ENCODE peak calls at places on chromosomes 1 and 21, in six cellular contexts. G, L, A, D, T and W are unnamed samples.
A peak's percentile ranks its signal among the peaks of the same experiment; 100 is the strongest.

GRCh38 chr1:33140153-33141149 is 41.4 kb downstream of the TRIM62 start:
- DNase-seq in G (no peak), L (peak; percentile 36), A (no peak), D (no peak), T (no peak), W (no peak)

GRCh38 chr1:19435181-19435580 is 50.2 kb downstream of the CAPZB start:
- DNase-seq in G (no peak), L (no peak), A (no peak), D (no peak), T (no peak), W (no peak)

GRCh38 chr1:37157634-37158033 is 123.3 kb upstream of the GRIK3 start:
- DNase-seq in G (no peak), L (no peak), A (no peak), D (no peak), T (no peak), W (no peak)

GRCh38 chr1:157249326-157249725 is 111.1 kb upstream of the ETV3 start:
- DNase-seq in G (no peak), L (peak; percentile 79), A (no peak), D (no peak), T (no peak), W (no peak)

GRCh38 chr1:55055084-55055882 is 15.9 kb downstream of the PCSK9 start:
- DNase-seq in G (no peak), L (no peak), A (no peak), D (no peak), T (no peak), W (no peak)

GRCh38 chr21:46055863-46056281 is 42.0 kb upstream of the COL6A2 start:
- DNase-seq in G (peak; percentile 46), L (no peak), A (no peak), D (no peak), T (no peak), W (peak; percentile 4)

GRCh38 chr1:26164036-26164927 is 4.5 kb downstream of the C1orf232 start:
- DNase-seq in G (peak; percentile 55), L (no peak), A (no peak), D (no peak), T (peak; percentile 66), W (peak; percentile 77)

GRCh38 chr1:159339517-159339916 is 37.4 kb downstream of the FCER1A start:
- DNase-seq in G (no peak), L (no peak), A (no peak), D (no peak), T (no peak), W (no peak)

GRCh38 chr1:85581138-85581801 is 709 bp downstream of the CCN1 start:
- DNase-seq in G (peak; percentile 87), L (peak; percentile 77), A (peak; percentile 78), D (peak; percentile 76), T (no peak), W (peak; percentile 52)

GRCh38 chr1:165816801-165817497 is 10.5 kb upstream of the UCK2 start:
- DNase-seq in G (no peak), L (no peak), A (no peak), D (no peak), T (no peak), W (no peak)

GRCh38 chr1:1308756-1309524 is 543 bp downstream of the PUSL1 start:
- DNase-seq in G (no peak), L (peak; percentile 39), A (no peak), D (no peak), T (no peak), W (peak; percentile 62)

GRCh38 chr1:32250893-32251716 is at the start of gene LCK:
- DNase-seq in G (peak; percentile 53), L (no peak), A (no peak), D (no peak), T (peak; percentile 73), W (no peak)

GRCh38 chr1:64861611-64862010 is 104.7 kb downstream of the JAK1 start:
- DNase-seq in G (no peak), L (no peak), A (no peak), D (no peak), T (no peak), W (no peak)

GRCh38 chr1:89519779-89520358 is 4.8 kb upstream of the LRRC8B start:
- DNase-seq in G (no peak), L (peak; percentile 22), A (no peak), D (no peak), T (peak; percentile 41), W (no peak)

GRCh38 chr1:27137544-27138075 is 17.3 kb downstream of the SLC9A1 start:
- DNase-seq in G (peak; percentile 70), L (no peak), A (no peak), D (peak; percentile 68), T (no peak), W (no peak)

GRCh38 chr21:8988696-8989095 is 1532.7 kb upstream of the TPTE start:
- DNase-seq in G (no peak), L (no peak), A (no peak), D (no peak), T (no peak), W (no peak)

GRCh38 chr1:229839800-229840199 is 213.8 kb downstream of the URB2 start:
- DNase-seq in G (no peak), L (no peak), A (no peak), D (no peak), T (no peak), W (no peak)
- TF ChIP-seq CTCF in G (no peak), L (no peak), A (no peak), D (no peak), T (no peak), W (no peak)

GRCh38 chr1:68276448-68276847 is 44.1 kb upstream of the WLS start:
- DNase-seq in G (no peak), L (no peak), A (no peak), D (no peak), T (no peak), W (no peak)
- TF ChIP-seq CTCF in G (no peak), L (no peak), A (no peak), D (no peak), T (no peak), W (no peak)

GRCh38 chr1:180862305-180862704 is 50.4 kb upstream of the KIAA1614 start:
- DNase-seq in G (no peak), L (no peak), A (no peak), D (no peak), T (no peak), W (no peak)

GRCh38 chr1:180857947-180858768 is 54.5 kb upstream of the KIAA1614 start:
- DNase-seq in G (no peak), L (no peak), A (no peak), D (no peak), T (no peak), W (no peak)

GRCh38 chr1:180860535-180860934 is 52.2 kb upstream of the KIAA1614 start:
- DNase-seq in G (no peak), L (no peak), A (no peak), D (no peak), T (no peak), W (no peak)

GRCh38 chr1:180863158-180863775 is 49.4 kb upstream of the KIAA1614 start:
- DNase-seq in G (no peak), L (peak; percentile 32), A (no peak), D (no peak), T (no peak), W (no peak)
- TF ChIP-seq CTCF in G (peak; percentile 70), L (peak; percentile 51), A (peak; percentile 64), D (peak; percentile 66), T (peak; percentile 88), W (peak; percentile 87)

DNA sequence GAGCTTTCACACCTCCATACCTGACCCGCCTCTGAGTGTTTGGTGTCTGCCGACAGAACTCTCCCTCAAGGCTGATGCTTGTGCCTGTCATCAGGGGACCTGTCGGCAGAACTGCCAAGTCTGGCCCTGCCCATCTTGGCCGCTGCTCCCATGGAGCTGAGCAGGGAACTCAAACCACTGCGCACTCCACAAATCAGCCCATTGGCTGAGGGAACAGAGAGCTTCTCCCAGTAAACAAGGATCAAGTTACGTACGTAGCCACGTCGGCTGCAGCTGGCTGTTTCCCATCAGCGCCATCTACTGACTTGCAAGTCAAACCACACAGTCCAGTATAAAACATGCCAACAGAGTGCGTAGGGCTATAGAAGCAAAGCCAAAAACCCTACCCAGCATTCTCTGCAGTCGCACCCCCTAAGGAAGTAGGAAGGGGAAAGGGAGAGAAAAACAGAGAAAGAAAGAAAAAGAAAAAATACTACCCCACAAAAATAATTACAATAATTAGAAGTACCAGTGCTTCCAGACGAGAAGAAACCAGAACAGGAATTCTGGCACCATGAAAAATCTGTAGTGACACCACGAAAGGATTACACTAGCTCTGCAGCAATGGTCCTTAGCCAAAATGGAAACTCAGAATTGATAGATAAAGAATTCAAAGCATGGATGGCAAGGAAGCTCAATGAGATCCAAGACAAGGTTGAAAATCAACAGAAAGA is 13.1 kb downstream of the KRTAP13-1 start:
- DNase-seq in G (no peak), L (peak; percentile 83), A (peak; percentile 72), D (peak; percentile 23), T (no peak), W (peak; percentile 42)
- TF ChIP-seq CTCF in G (peak; percentile 12), L (peak; percentile 82), A (peak; percentile 24), D (no peak), T (no peak), W (no peak)

GRCh38 chr1:59076612-59077011 is 220.3 kb upstream of the FGGY start:
- DNase-seq in G (no peak), L (no peak), A (no peak), D (no peak), T (no peak), W (no peak)
- TF ChIP-seq CTCF in G (peak; percentile 20), L (peak; percentile 13), A (no peak), D (no peak), T (peak; percentile 14), W (no peak)